ENCODE peak calls at places on chromosomes 2 and 18, in five cellular contexts. F is activated CD4-positive, alpha-beta T cell treated with anti-CD3 and anti-CD28 coated beads, Interleukin-2, amount 10 ng/mL, durations not matched to agents 7 days and 5 days; A is NCI-H1930; R is IMR-90; M is A172. G is an unnamed sample.

GRCh38 chr2:24768601-24769000 is 24.6 kb downstream of the PTRHD1 start:
- DNase-seq in A (no peak), M (no peak), R (no peak), F (no peak), G (no peak)

GRCh38 chr2:237441605-237442004 is 27.6 kb upstream of the COL6A3 start:
- DNase-seq in R (peak), F (peak), M (no peak), A (no peak), G (peak)

GRCh38 chr2:241858206-241859016 is at the start of gene PDCD1:
- DNase-seq in A (no peak), F (peak), M (no peak), R (no peak), G (no peak)

GRCh38 chr2:120921457-120921856 is 185.8 kb downstream of the GLI2 start:
- DNase-seq in A (no peak), R (no peak), F (no peak), M (no peak), G (no peak)

GRCh38 chr18:49609416-49610284 is 47.8 kb downstream of the LIPG start:
- DNase-seq in A (no peak), M (peak), F (no peak), R (peak), G (peak)

GRCh38 chr2:43224131-43224570 is 2.3 kb downstream of the ZFP36L2 start:
- DNase-seq in M (no peak), R (peak), A (no peak), F (peak), G (peak)

GRCh38 chr2:207399301-207399700 is 130.5 kb upstream of the CREB1 start:
- DNase-seq in A (no peak), M (no peak), F (no peak), R (no peak), G (no peak)

GRCh38 chr2:9139491-9140443 is 66.8 kb upstream of the ASAP2 start:
- DNase-seq in R (peak), A (no peak), M (peak), F (peak), G (peak)

GRCh38 chr2:86068098-86069047 is 37.3 kb downstream of the POLR1A start:
- DNase-seq in R (peak), F (peak), M (peak), A (no peak), G (no peak)

GRCh38 chr2:33620-34019 is 12.7 kb downstream of the FAM110C start:
- DNase-seq in R (no peak), F (peak), A (no peak), M (no peak), G (no peak)

GRCh38 chr2:175187378-175187777 is 5.9 kb upstream of the ATP5MC3 start:
- DNase-seq in M (peak), A (no peak), R (peak), F (peak), G (peak)

GRCh38 chr2:86016581-86016980 is 89.1 kb downstream of the POLR1A start:
- DNase-seq in M (no peak), R (no peak), A (no peak), F (no peak), G (no peak)

GRCh38 chr2:6960659-6961058 is 43.4 kb downstream of the RNF144A start:
- DNase-seq in A (no peak), R (peak), M (no peak), F (no peak), G (no peak)

GRCh38 chr18:60018801-60019462 is 119.1 kb downstream of the PMAIP1 start:
- DNase-seq in F (no peak), M (peak), A (no peak), R (peak), G (no peak)

GRCh38 chr2:101267671-101268656 is 15.3 kb downstream of the CNOT11 start:
- DNase-seq in F (no peak), R (no peak), A (no peak), M (no peak), G (peak)

GRCh38 chr2:145752091-145752806 is 1232.3 kb upstream of the ZEB2 start:
- DNase-seq in A (no peak), F (no peak), R (peak), M (peak), G (peak)

GRCh38 chr2:126720647-126721046 is 64.7 kb downstream of the GYPC start:
- DNase-seq in M (no peak), F (no peak), A (no peak), R (peak), G (no peak)

G was measured in kidney glomerular epithelial cell.